ENCODE peak calls at places on chromosome 3, in five cellular contexts. N is body of pancreas, W is kidney epithelial cell, R is right lobe of liver, M is tibial artery. K is an unnamed sample.

GRCh38 chr3:181176610-181177009 is 187.1 kb upstream of the DNAJC19 start:
- DNase-seq in N (peak), W (peak), R (peak), M (no peak), K (peak)

GRCh38 chr3:151315846-151316245 is 774 bp downstream of the GPR87 start:
- DNase-seq in N (no peak), W (no peak), R (no peak), M (no peak), K (no peak)

GRCh38 chr3:100972867-100973266 is 20.4 kb downstream of the ABI3BP start:
- DNase-seq in N (no peak), W (no peak), R (no peak), M (no peak), K (no peak)

GRCh38 chr3:45343947-45344346 is 44.4 kb upstream of the LARS2 start:
- DNase-seq in N (no peak), W (no peak), R (no peak), M (no peak), K (no peak)

GRCh38 chr3:9688961-9689360 is 14.7 kb upstream of the CPNE9 start:
- DNase-seq in N (no peak), W (no peak), R (no peak), M (no peak), K (no peak)

GRCh38 chr3:173109143-173109542 is 31.9 kb downstream of the SPATA16 start:
- DNase-seq in N (no peak), W (no peak), R (no peak), M (no peak), K (no peak)

GRCh38 chr3:188529228-188529627 is 375.3 kb downstream of the LPP start:
- DNase-seq in N (no peak), W (no peak), R (no peak), M (no peak), K (no peak)

GRCh38 chr3:143135150-143135549 is 15.6 kb downstream of the CHST2 start:
- DNase-seq in N (no peak), W (peak), R (no peak), M (no peak), K (no peak)

GRCh38 chr3:197305854-197306253 is 7.4 kb upstream of the DLG1 start:
- DNase-seq in N (no peak), W (no peak), R (no peak), M (no peak), K (no peak)

GRCh38 chr3:185959609-185960517 is 22.0 kb upstream of the TRA2B start:
- DNase-seq in N (peak), W (peak), R (no peak), M (no peak), K (no peak)

GRCh38 chr3:123396171-123397049 is 52.5 kb downstream of the ADCY5 start:
- DNase-seq in N (no peak), W (no peak), R (no peak), M (no peak), K (no peak)

GRCh38 chr3:74599564-74599963 is 14.9 kb downstream of the CNTN3 start:
- DNase-seq in N (no peak), W (no peak), R (peak), M (no peak), K (no peak)

GRCh38 chr3:14145236-14145635 is 20.4 kb downstream of the TMEM43 start:
- DNase-seq in N (no peak), W (no peak), R (no peak), M (no peak), K (no peak)

GRCh38 chr3:4738737-4739274 is 240.4 kb upstream of the BHLHE40 start:
- DNase-seq in N (no peak), W (no peak), R (no peak), M (no peak), K (no peak)

GRCh38 chr3:11835028-11835639 is 11.6 kb downstream of the TAMM41 start:
- DNase-seq in N (no peak), W (no peak), R (no peak), M (no peak), K (no peak)

GRCh38 chr3:182244222-182244971 is 532.7 kb downstream of the SOX2 start:
- DNase-seq in N (no peak), W (no peak), R (peak), M (no peak), K (no peak)

GRCh38 chr3:124837730-124838186 is 49.4 kb downstream of the ITGB5 start:
- DNase-seq in N (peak), W (no peak), R (peak), M (peak), K (no peak)

GRCh38 chr3:37944243-37944955 is 46.2 kb upstream of the VILL start:
- DNase-seq in N (no peak), W (no peak), R (no peak), M (no peak), K (no peak)

GRCh38 chr3:106485802-106486201 is 617.0 kb upstream of the CBLB start:
- DNase-seq in N (no peak), W (no peak), R (no peak), M (no peak), K (no peak)

GRCh38 chr3:8622873-8623725 is 21.5 kb downstream of the SSUH2 start:
- DNase-seq in N (peak), W (no peak), R (peak), M (peak), K (peak)

GRCh38 chr3:53092942-53093341 is 37.3 kb downstream of the RFT1 start:
- DNase-seq in N (no peak), W (no peak), R (no peak), M (no peak), K (no peak)

GRCh38 chr3:153768559-153769469 is 352.4 kb upstream of the ARHGEF26 start:
- DNase-seq in N (peak), W (no peak), R (peak), M (no peak), K (no peak)

GRCh38 chr3:30399394-30400181 is 206.8 kb upstream of the TGFBR2 start:
- DNase-seq in N (no peak), W (peak), R (no peak), M (no peak), K (no peak)

GRCh38 chr3:94394885-94395284 is 332.0 kb downstream of the NSUN3 start:
- DNase-seq in N (no peak), W (no peak), R (no peak), M (no peak), K (no peak)

GRCh38 chr3:129121016-129121791 is 400 bp downstream of the RAB43 start:
- DNase-seq in N (no peak), W (no peak), R (no peak), M (no peak), K (no peak)

GRCh38 chr3:851098-851790 is 241.6 kb upstream of the CNTN6 start:
- DNase-seq in N (no peak), W (peak), R (no peak), M (no peak), K (no peak)

GRCh38 chr3:141389703-141390102 is 21.4 kb downstream of the ZBTB38 start:
- DNase-seq in N (no peak), W (no peak), R (no peak), M (no peak), K (no peak)

GRCh38 chr3:24199775-24200247 is 254.7 kb downstream of the NR1D2 start:
- DNase-seq in N (no peak), W (no peak), R (no peak), M (no peak), K (no peak)

GRCh38 chr3:64392001-64392400 is 166.7 kb upstream of the PRICKLE2 start:
- DNase-seq in N (no peak), W (no peak), R (no peak), M (no peak), K (no peak)

GRCh38 chr3:194565597-194566190 is 67.5 kb downstream of the TMEM44 start:
- DNase-seq in N (no peak), W (no peak), R (no peak), M (no peak), K (no peak)

GRCh38 chr3:30462725-30463124 is 143.7 kb upstream of the TGFBR2 start:
- DNase-seq in N (no peak), W (no peak), R (no peak), M (no peak), K (no peak)

GRCh38 chr3:16319307-16319706 is 54.3 kb downstream of the OXNAD1 start:
- DNase-seq in N (no peak), W (no peak), R (no peak), M (no peak), K (no peak)

GRCh38 chr3:143276592-143276991 is 157.0 kb downstream of the CHST2 start:
- DNase-seq in N (no peak), W (no peak), R (no peak), M (no peak), K (no peak)

GRCh38 chr3:115236496-115236895 is 89.4 kb upstream of the ZBTB20 start:
- DNase-seq in N (no peak), W (no peak), R (no peak), M (no peak), K (no peak)

GRCh38 chr3:139297588-139298311 is 46.1 kb upstream of the MRPS22 start:
- DNase-seq in N (peak), W (no peak), R (peak), M (no peak), K (no peak)

GRCh38 chr3:183178833-183179549 is 16.5 kb upstream of the LAMP3 start:
- DNase-seq in N (peak), W (no peak), R (no peak), M (no peak), K (peak)

GRCh38 chr3:113534365-113534764 is 2.0 kb downstream of the SIDT1 start:
- DNase-seq in N (no peak), W (no peak), R (no peak), M (no peak), K (no peak)

GRCh38 chr3:113533534-113533892 is 1.2 kb downstream of the SIDT1 start:
- DNase-seq in N (no peak), W (no peak), R (no peak), M (no peak), K (no peak)

GRCh38 chr3:113531826-113532697 is at the start of gene SIDT1:
- DNase-seq in N (peak), W (no peak), R (peak), M (no peak), K (no peak)

GRCh38 chr3:113535898-113536297 is 3.5 kb downstream of the SIDT1 start:
- DNase-seq in N (no peak), W (no peak), R (no peak), M (no peak), K (no peak)

GRCh38 chr3:113532698-113533533 is 561 bp downstream of the SIDT1 start:
- DNase-seq in N (peak), W (no peak), R (peak), M (no peak), K (peak)
- TF ChIP-seq CTCF in N (no peak), W (no peak), R (no peak), M (no peak), K (no peak)

GRCh38 chr3:48765376-48765775 is 48.4 kb upstream of the IP6K2 start:
- DNase-seq in N (peak), W (no peak), R (no peak), M (no peak), K (no peak)
- TF ChIP-seq CTCF in N (peak), W (no peak), R (peak), M (no peak), K (no peak)

DNA sequence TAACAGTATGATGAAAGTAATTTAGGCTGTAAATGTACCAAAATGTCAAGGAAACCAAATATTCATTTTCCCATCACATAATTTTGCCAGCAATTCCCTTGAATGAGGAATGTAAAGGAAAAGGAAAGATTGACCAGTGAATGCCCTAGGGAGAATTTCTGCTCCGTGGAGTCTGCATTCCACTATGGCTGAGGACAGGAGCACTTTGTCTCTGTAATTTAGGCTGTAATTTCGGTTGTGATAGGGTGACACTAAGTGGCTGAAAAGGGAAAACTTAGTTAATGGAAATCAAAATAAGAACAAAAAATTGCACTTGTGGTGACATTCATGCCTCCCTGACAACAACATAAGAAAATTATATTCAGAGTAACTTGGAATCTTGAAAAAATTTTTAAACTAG is 8.3 kb upstream of the TMEM207 start:
- DNase-seq in N (no peak), W (no peak), R (no peak), M (no peak), K (no peak)
- TF ChIP-seq CTCF in N (no peak), W (no peak), R (no peak), M (no peak), K (no peak)

GRCh38 chr3:81339040-81339845 is 422.2 kb downstream of the GBE1 start:
- DNase-seq in N (no peak), W (no peak), R (no peak), M (no peak), K (no peak)
- TF ChIP-seq CTCF in N (peak), W (peak), R (peak), M (no peak), K (peak)

GRCh38 chr3:176663819-176664218 is 533.5 kb downstream of the TBL1XR1 start:
- DNase-seq in N (peak), W (peak), R (no peak), M (no peak), K (no peak)
- TF ChIP-seq CTCF in N (peak), W (peak), R (peak), M (peak), K (peak)

DNA sequence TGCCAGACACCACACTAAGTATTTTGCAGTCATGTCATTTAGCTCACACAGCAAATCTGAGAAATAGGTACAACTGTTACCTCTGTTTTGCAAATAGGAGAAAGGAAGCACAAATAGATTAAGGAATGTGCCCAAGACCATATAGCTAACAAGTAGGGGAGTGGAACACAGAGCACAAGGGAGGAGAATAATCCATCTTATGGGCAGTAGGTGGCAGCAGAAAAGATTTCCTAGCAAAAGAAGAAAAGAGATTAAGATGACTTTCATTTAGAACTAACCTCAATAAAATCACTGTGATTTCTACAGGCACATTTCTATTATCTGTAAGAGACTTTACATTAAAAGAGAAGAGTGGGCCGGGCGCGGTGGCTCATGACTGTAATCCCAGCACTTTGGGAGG is 49.1 kb downstream of the NR1I2 start:
- DNase-seq in N (no peak), W (no peak), R (no peak), M (no peak), K (no peak)
- TF ChIP-seq CTCF in N (no peak), W (no peak), R (no peak), M (no peak), K (no peak)

K was measured in glutamatergic neuron.